ENCODE peak calls at places on chromosome 16, in six cellular contexts. E, R, O, C, W and U are unnamed samples.

GRCh38 chr16:56610017-56610608 is 1.7 kb downstream of the MT2A start:
- DNase-seq in O (peak; percentile 47), R (peak; percentile 75), C (no peak), W (peak; percentile 96), E (peak; percentile 96), U (peak; percentile 50)

GRCh38 chr16:12095275-12096161 is 119.0 kb downstream of the SNX29 start:
- DNase-seq in C (peak; percentile 83), O (peak; percentile 58), E (peak; percentile 78), R (peak; percentile 22), W (peak; percentile 69), U (peak; percentile 61)

GRCh38 chr16:74742051-74742481 is 32.6 kb downstream of the FA2H start:
- DNase-seq in C (no peak), O (no peak), R (no peak), W (peak; percentile 18), E (no peak), U (no peak)

GRCh38 chr16:17416461-17417221 is 54.1 kb downstream of the XYLT1 start:
- DNase-seq in E (peak; percentile 67), O (no peak), C (peak; percentile 78), R (no peak), W (no peak), U (no peak)

GRCh38 chr16:20610192-20610891 is 34.2 kb upstream of the ACSM2B start:
- DNase-seq in C (no peak), E (no peak), W (no peak), R (no peak), O (no peak), U (no peak)

GRCh38 chr16:69632836-69633235 is 67.1 kb downstream of the NFAT5 start:
- DNase-seq in W (no peak), R (no peak), O (no peak), C (no peak), E (no peak), U (no peak)

GRCh38 chr16:81591538-81591870 is 146.9 kb downstream of the CMIP start:
- DNase-seq in E (no peak), C (no peak), W (no peak), R (no peak), O (no peak), U (no peak)

GRCh38 chr16:67528222-67528869 is at the start of gene RIPOR1:
- DNase-seq in O (peak; percentile 28), E (peak; percentile 72), C (peak; percentile 66), R (no peak), W (peak; percentile 53), U (peak; percentile 56)

GRCh38 chr16:4298761-4299522 is 16.9 kb upstream of the GLIS2 start:
- DNase-seq in E (peak; percentile 97), R (peak; percentile 80), O (peak; percentile 89), C (peak; percentile 92), W (peak; percentile 90), U (no peak)

GRCh38 chr16:85202631-85203461 is 90.6 kb upstream of the CIBAR2 start:
- DNase-seq in C (peak; percentile 64), R (no peak), W (peak; percentile 95), E (peak; percentile 88), O (no peak), U (no peak)

GRCh38 chr16:56478228-56479049 is 27.1 kb downstream of the OGFOD1 start:
- DNase-seq in E (no peak), O (no peak), C (no peak), W (peak; percentile 19), R (no peak), U (no peak)

GRCh38 chr16:47567321-47567720 is 106.2 kb downstream of the PHKB start:
- DNase-seq in R (no peak), E (no peak), O (no peak), C (no peak), W (no peak), U (no peak)

GRCh38 chr16:5017678-5017969 is 16.1 kb downstream of the NAGPA start:
- DNase-seq in R (no peak), C (no peak), W (no peak), E (no peak), O (no peak), U (no peak)

GRCh38 chr16:72400257-72401078 is 228.5 kb upstream of the PMFBP1 start:
- DNase-seq in C (peak; percentile 84), E (peak; percentile 71), O (peak; percentile 58), R (peak; percentile 28), W (peak; percentile 57), U (peak; percentile 54)

GRCh38 chr16:57828272-57829161 is 26.2 kb upstream of the KIFC3 start:
- DNase-seq in W (no peak), E (no peak), C (peak; percentile 63), R (no peak), O (no peak), U (no peak)

GRCh38 chr16:57824880-57825279 is 22.6 kb upstream of the KIFC3 start:
- DNase-seq in W (no peak), C (peak; percentile 19), O (peak; percentile 65), R (no peak), E (no peak), U (no peak)

GRCh38 chr16:57825298-57826039 is 23.2 kb upstream of the KIFC3 start:
- DNase-seq in C (no peak), O (no peak), W (no peak), E (no peak), R (no peak), U (no peak)

GRCh38 chr16:57826040-57826434 is 23.7 kb upstream of the KIFC3 start:
- DNase-seq in O (no peak), E (no peak), R (no peak), C (no peak), W (no peak), U (no peak)

GRCh38 chr16:57826706-57827625 is 24.7 kb upstream of the KIFC3 start:
- DNase-seq in R (no peak), O (no peak), W (no peak), E (peak; percentile 16), C (no peak), U (no peak)
- H2AFZ ChIP-seq in R (no peak overlapping the region), O (no peak overlapping the region), W (no peak overlapping the region), E (no peak overlapping the region), C (no peak overlapping the region), U (no peak overlapping the region)

DNA sequence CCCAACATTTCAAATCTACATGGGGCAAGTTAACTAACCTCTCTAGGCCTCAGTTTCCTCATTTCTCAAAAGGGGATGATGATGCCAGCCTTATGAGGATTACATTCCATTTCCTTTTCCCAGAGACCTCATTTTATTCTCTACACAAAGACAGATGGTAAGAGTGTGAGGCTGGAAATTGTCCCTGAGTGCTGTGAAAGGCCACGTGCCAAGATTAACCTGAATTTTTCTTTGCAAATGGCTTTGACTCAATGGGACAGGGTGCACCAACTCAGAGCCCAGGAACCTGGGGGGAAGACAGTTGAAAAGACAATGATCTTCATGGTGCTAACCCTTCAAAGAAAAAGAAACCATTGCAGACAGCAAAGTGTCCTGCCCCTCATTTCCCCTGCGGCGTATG is 332.8 kb downstream of the TMEM114 start:
- DNase-seq in E (no peak), W (no peak), O (no peak), R (no peak), C (no peak), U (no peak)
- H2AFZ ChIP-seq in E (no peak overlapping the region), W (no peak overlapping the region), O (no peak overlapping the region), R (no peak overlapping the region), C (no peak overlapping the region), U (no peak overlapping the region)

GRCh38 chr16:2476345-2476720 is 1.4 kb downstream of the TBC1D24 start:
- DNase-seq in E (no peak), C (no peak), O (no peak), R (no peak), W (no peak), U (no peak)

GRCh38 chr16:2473999-2474876 is 689 bp upstream of the TBC1D24 start:
- DNase-seq in W (peak; percentile 54), E (peak; percentile 79), O (peak; percentile 37), R (no peak), C (peak; percentile 46), U (peak; percentile 62)

GRCh38 chr16:2475413-2476344 is 752 bp downstream of the TBC1D24 start:
- DNase-seq in W (no peak), O (no peak), R (no peak), E (peak; percentile 33), C (peak; percentile 61), U (peak; percentile 58)

GRCh38 chr16:2473425-2473926 is 1.5 kb upstream of the TBC1D24 start:
- DNase-seq in C (peak; percentile 35), E (no peak), O (peak; percentile 26), W (no peak), R (no peak), U (peak; percentile 63)

DNA sequence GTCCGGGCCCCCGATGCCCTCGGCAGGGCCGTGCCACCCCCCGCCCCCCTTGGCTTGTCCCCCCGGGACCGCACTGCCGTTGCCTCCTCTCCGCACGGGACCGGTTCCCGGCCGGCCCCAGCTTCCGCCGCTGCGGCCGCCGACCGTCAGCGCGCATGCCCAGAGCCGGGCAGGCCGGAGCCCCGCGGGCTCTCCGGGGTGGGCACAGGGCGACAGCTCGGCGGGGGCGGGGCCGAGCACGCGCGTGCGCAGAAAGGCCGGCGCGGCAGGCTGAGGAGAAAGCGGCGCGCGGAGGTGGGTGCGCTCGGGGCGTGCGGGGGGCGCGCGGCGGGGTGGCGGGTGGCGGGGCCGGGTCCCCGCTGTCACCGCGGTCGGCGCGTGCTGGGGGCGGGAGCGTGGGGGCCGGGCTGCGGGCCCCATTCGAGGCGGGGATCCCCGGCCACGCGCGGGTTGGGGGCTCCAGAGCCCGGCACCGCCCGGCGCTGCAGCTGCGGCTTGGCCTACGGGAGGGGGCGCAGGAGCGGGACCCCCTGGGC is at the start of gene TBC1D24:
- DNase-seq in C (peak; percentile 86), O (peak; percentile 83), E (peak; percentile 92), R (peak; percentile 50), W (peak; percentile 78), U (peak; percentile 88)
- H2AFZ ChIP-seq in C (peak within 1 kb of the TSS; percentile 59), O (peak within 1 kb of the TSS; percentile 67), E (peak within 1 kb of the TSS; percentile 90), R (no peak within 1 kb of the TSS), W (peak within 1 kb of the TSS; percentile 72), U (peak within 1 kb of the TSS; percentile 76)

GRCh38 chr16:1530349-1530882 is 3.0 kb upstream of the TMEM204 start:
- DNase-seq in O (no peak), W (no peak), R (no peak), E (no peak), C (no peak), U (no peak)
- H2AFZ ChIP-seq in O (no peak overlapping the region), W (no peak overlapping the region), R (no peak overlapping the region), E (peak overlapping the region; percentile 61), C (no peak overlapping the region), U (no peak overlapping the region)